ENCODE peak calls at places on chromosomes 2 and 18, in four cellular contexts. One of them, this sample, is unnamed.

GRCh38 chr2:67259581-67260347 is 137.4 kb upstream of the ETAA1 start:
- DNase-seq in transverse colon: peak; percentile 22
- DNase-seq in anterior cingulate cortex: no peak
- DNase-seq in amygdala: no peak
- DNase-seq in this sample: peak; percentile 0

GRCh38 chr2:15421761-15422160 is 139.4 kb downstream of the NBAS start:
- DNase-seq in transverse colon: no peak
- DNase-seq in anterior cingulate cortex: no peak
- DNase-seq in amygdala: no peak
- DNase-seq in this sample: no peak

GRCh38 chr2:14569294-14569693 is 63.2 kb upstream of the LRATD1 start:
- DNase-seq in transverse colon: no peak
- DNase-seq in anterior cingulate cortex: no peak
- DNase-seq in amygdala: no peak
- DNase-seq in this sample: no peak

GRCh38 chr2:214731008-214731407 is 78.5 kb downstream of the BARD1 start:
- DNase-seq in transverse colon: no peak
- DNase-seq in anterior cingulate cortex: no peak
- DNase-seq in amygdala: no peak
- DNase-seq in this sample: no peak

GRCh38 chr2:240432820-240433801 is 2.4 kb upstream of the GPC1 start:
- DNase-seq in transverse colon: peak; percentile 8
- DNase-seq in anterior cingulate cortex: no peak
- DNase-seq in amygdala: no peak
- DNase-seq in this sample: no peak

GRCh38 chr2:216188956-216189355 is 79.8 kb downstream of the XRCC5 start:
- DNase-seq in transverse colon: no peak
- DNase-seq in anterior cingulate cortex: no peak
- DNase-seq in amygdala: no peak
- DNase-seq in this sample: no peak

GRCh38 chr2:417662-418061 is 129.8 kb upstream of the ALKAL2 start:
- DNase-seq in transverse colon: no peak
- DNase-seq in anterior cingulate cortex: no peak
- DNase-seq in amygdala: no peak
- DNase-seq in this sample: no peak

GRCh38 chr2:175855794-175856453 is 146.1 kb downstream of the LNPK start:
- DNase-seq in transverse colon: peak; percentile 8
- DNase-seq in anterior cingulate cortex: no peak
- DNase-seq in amygdala: peak; percentile 23
- DNase-seq in this sample: no peak

GRCh38 chr2:1586946-1587840 is 157.1 kb downstream of the PXDN start:
- DNase-seq in transverse colon: no peak
- DNase-seq in anterior cingulate cortex: no peak
- DNase-seq in amygdala: no peak
- DNase-seq in this sample: no peak

GRCh38 chr2:205139822-205140612 is 542.3 kb upstream of the NRP2 start:
- DNase-seq in transverse colon: no peak
- DNase-seq in anterior cingulate cortex: no peak
- DNase-seq in amygdala: no peak
- DNase-seq in this sample: no peak

GRCh38 chr2:207166039-207166348 is 246 bp upstream of the KLF7 start:
- DNase-seq in transverse colon: peak; percentile 95
- DNase-seq in anterior cingulate cortex: peak; percentile 100
- DNase-seq in amygdala: peak; percentile 100
- DNase-seq in this sample: peak; percentile 99

GRCh38 chr18:57984490-57985109 is 59.4 kb upstream of the NEDD4L start:
- DNase-seq in transverse colon: no peak
- DNase-seq in anterior cingulate cortex: no peak
- DNase-seq in amygdala: no peak
- DNase-seq in this sample: no peak

GRCh38 chr18:50397023-50397422 is 22.2 kb downstream of the SKA1 start:
- DNase-seq in transverse colon: no peak
- DNase-seq in anterior cingulate cortex: no peak
- DNase-seq in amygdala: no peak
- DNase-seq in this sample: no peak

GRCh38 chr18:44777429-44778192 is 96.9 kb downstream of the SETBP1 start:
- DNase-seq in transverse colon: no peak
- DNase-seq in anterior cingulate cortex: no peak
- DNase-seq in amygdala: no peak
- DNase-seq in this sample: no peak

GRCh38 chr2:70084973-70085710 is 2.1 kb upstream of the PCBP1 start:
- DNase-seq in transverse colon: peak; percentile 61
- DNase-seq in anterior cingulate cortex: peak; percentile 7
- DNase-seq in amygdala: no peak
- DNase-seq in this sample: peak; percentile 30

This sample was measured in C1 segment of cervical spinal cord.